ENCODE peak calls at places on chromosomes 11 and 22, in five cellular contexts. O is GM12878, D is ovary, I is transverse colon, Q is sigmoid colon. W is an unnamed sample.

GRCh38 chr11:10302744-10303557 is 1.9 kb upstream of the ADM start:
- DNase-seq in Q (peak), D (peak), I (peak), O (no peak), W (peak)

GRCh38 chr11:60950024-60950423 is 2.0 kb downstream of the SLC15A3 start:
- DNase-seq in O (no peak), D (peak), Q (peak), I (no peak), W (no peak)

GRCh38 chr11:117072517-117073218 is 25.6 kb downstream of the SIK3 start:
- DNase-seq in O (peak), I (no peak), D (no peak), Q (no peak), W (no peak)

GRCh38 chr11:61477734-61478148 is 30.8 kb upstream of the LRRC10B start:
- DNase-seq in I (peak), D (peak), Q (peak), O (no peak), W (peak)

GRCh38 chr11:77191823-77192495 is 63.9 kb downstream of the MYO7A start:
- DNase-seq in O (no peak), Q (no peak), D (peak), I (peak), W (no peak)

GRCh38 chr22:29313126-29314071 is 2.1 kb downstream of the RASL10A start:
- DNase-seq in O (no peak), I (peak), D (no peak), Q (peak), W (no peak)

GRCh38 chr11:66157182-66157864 is 87.3 kb downstream of the PACS1 start:
- DNase-seq in Q (no peak), O (no peak), D (no peak), I (no peak), W (no peak)

GRCh38 chr11:17673951-17674350 is 45.4 kb upstream of the MYOD1 start:
- DNase-seq in I (no peak), Q (no peak), D (no peak), O (no peak), W (no peak)

GRCh38 chr11:35845860-35846259 is 98.0 kb upstream of the LDLRAD3 start:
- DNase-seq in O (no peak), D (no peak), I (no peak), Q (no peak), W (no peak)

GRCh38 chr11:106961518-106961917 is 56.8 kb downstream of the GUCY1A2 start:
- DNase-seq in I (no peak), O (no peak), Q (no peak), D (no peak), W (no peak)

GRCh38 chr11:3786781-3787428 is 10.4 kb downstream of the NUP98 start:
- DNase-seq in D (no peak), I (no peak), Q (no peak), O (no peak), W (no peak)

GRCh38 chr11:4187055-4187988 is 92.7 kb downstream of the RRM1 start:
- DNase-seq in D (peak), I (peak), O (no peak), Q (peak), W (peak)

GRCh38 chr22:24512043-24512442 is 16.9 kb downstream of the UPB1 start:
- DNase-seq in D (no peak), I (no peak), O (no peak), Q (no peak), W (no peak)

GRCh38 chr11:32006799-32007388 is 84.0 kb upstream of the RCN1 start:
- DNase-seq in I (no peak), D (no peak), Q (no peak), O (peak), W (no peak)

GRCh38 chr11:74559110-74559933 is 33.1 kb upstream of the POLD3 start:
- DNase-seq in O (no peak), I (no peak), Q (no peak), D (no peak), W (no peak)

GRCh38 chr11:29324328-29324727 is 692.5 kb downstream of the KCNA4 start:
- DNase-seq in Q (no peak), I (no peak), D (no peak), O (no peak), W (no peak)

DNA sequence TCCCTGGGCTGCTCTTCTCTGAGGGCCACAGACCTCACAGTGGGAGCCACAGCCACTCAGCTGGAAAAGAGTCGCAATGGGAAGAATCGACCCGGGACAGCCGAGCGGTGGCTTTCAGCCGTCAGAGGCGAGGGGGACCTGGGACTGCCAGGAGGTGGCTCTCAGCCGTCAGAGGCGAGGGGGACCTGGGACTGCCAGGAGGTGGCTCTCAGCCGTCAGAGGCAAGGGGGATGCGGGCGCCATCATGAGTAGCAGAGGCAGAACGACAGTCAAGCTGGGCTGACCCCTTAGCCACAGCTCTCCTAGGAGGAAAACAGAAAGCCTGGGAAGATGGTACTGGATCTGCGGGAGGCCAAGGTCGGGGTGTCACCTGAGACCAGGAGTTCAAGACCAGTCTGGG is 14.9 kb upstream of the MUC2 start:
- DNase-seq in I (no peak), Q (no peak), D (peak), O (no peak), W (no peak)
- H3K27ac ChIP-seq in I (peak), Q (no peak), D (no peak), O (no peak), W (no peak)

GRCh38 chr11:692824-693414 is 2.1 kb downstream of the DEAF1 start:
- DNase-seq in O (peak), D (no peak), I (no peak), Q (no peak), W (no peak)

GRCh38 chr11:694563-695331 is at the start of gene DEAF1:
- DNase-seq in I (peak), O (peak), D (peak), Q (peak), W (peak)

GRCh38 chr11:691710-692590 is 3.1 kb downstream of the DEAF1 start:
- DNase-seq in Q (no peak), O (no peak), D (no peak), I (no peak), W (no peak)

GRCh38 chr11:693887-694562 is 997 bp downstream of the DEAF1 start:
- DNase-seq in Q (peak), D (no peak), I (peak), O (no peak), W (no peak)

DNA sequence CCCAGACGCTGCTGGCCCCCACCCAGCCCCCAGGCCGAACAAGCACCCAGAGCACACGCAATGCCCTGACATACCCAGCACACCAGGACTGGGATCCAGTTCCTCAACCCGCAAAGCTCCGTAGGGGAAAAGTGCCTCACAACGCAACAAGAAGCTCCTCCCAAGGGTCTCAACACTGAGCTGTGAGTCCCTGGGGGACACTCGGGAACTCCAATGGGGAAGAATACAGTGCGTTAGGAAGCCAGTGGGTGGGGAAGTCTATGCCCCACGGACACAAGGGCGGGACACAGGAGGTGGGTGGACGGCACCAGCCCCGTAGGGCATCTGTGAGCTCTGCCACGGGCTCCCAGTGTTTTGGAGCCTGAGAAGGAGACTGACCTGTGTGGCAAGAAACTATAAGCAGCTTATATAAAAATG is 1.6 kb downstream of the DEAF1 start:
- DNase-seq in O (no peak), Q (no peak), D (no peak), I (no peak), W (no peak)
- TF ChIP-seq EP300 in O (no peak), Q (no peak), D (no peak), I (no peak), W (no peak)

GRCh38 chr11:111376453-111376871 is 2.6 kb downstream of the POU2AF1 start:
- DNase-seq in Q (no peak), O (no peak), D (no peak), I (no peak), W (no peak)
- H3K4me3 ChIP-seq in Q (no peak), O (peak), D (no peak), I (no peak), W (no peak)

DNA sequence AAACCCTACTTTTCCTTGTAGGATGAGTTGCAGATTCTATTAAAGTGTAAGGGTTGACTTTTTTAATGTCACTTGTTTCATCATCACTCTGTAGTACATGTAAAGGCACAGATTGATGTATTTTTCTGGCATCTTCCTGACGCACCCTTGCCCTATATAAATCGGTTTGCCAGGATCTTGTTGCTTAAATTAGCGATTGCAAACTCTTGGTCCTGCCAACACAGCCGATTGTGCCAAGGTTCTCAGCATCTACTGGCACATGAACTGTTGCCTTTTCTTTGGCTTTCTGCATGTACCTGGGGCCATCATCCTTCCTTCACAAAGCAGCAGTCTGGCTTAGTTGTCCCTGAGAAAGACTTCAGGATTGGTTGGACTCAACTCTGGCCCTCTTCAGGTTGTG is 7.5 kb upstream of the LIN7C start:
- DNase-seq in Q (no peak), I (no peak), D (no peak), O (no peak), W (no peak)
- H3K27ac ChIP-seq in Q (no peak), I (no peak), D (no peak), O (no peak), W (no peak)

GRCh38 chr11:92296138-92296515 is 71.5 kb downstream of the FAT3 start:
- DNase-seq in I (no peak), O (no peak), Q (no peak), D (no peak), W (no peak)
- TF ChIP-seq EP300 in I (no peak), O (no peak), Q (no peak), D (no peak), W (no peak)

GRCh38 chr11:119016216-119017009 is 1.7 kb downstream of the RPS25 start:
- DNase-seq in O (no peak), Q (no peak), D (no peak), I (no peak), W (no peak)

GRCh38 chr11:119018074-119018938 is at the start of the genes RPS25 and TRAPPC4:
- DNase-seq in I (peak), O (peak), Q (peak), D (peak), W (peak)

GRCh38 chr11:119024430-119025098 is 6.0 kb downstream of the TRAPPC4 start:
- DNase-seq in I (no peak), O (no peak), Q (peak), D (no peak), W (no peak)

GRCh38 chr11:119023741-119024140 is 5.2 kb downstream of the TRAPPC4 start:
- DNase-seq in D (no peak), I (no peak), O (no peak), Q (no peak), W (no peak)

GRCh38 chr11:119019996-119020395 is 1.4 kb downstream of the TRAPPC4 start:
- DNase-seq in O (no peak), Q (peak), I (no peak), D (no peak), W (no peak)
- H3K4me3 ChIP-seq in O (peak), Q (peak), I (no peak), D (peak), W (peak)

GRCh38 chr11:45919276-45919675 is 1.6 kb upstream of the PEX16 start:
- DNase-seq in D (no peak), I (no peak), Q (peak), O (no peak), W (no peak)

GRCh38 chr11:45922425-45923082 is at the start of gene LARGE2:
- DNase-seq in I (peak), D (peak), O (no peak), Q (no peak), W (no peak)

GRCh38 chr11:45919806-45920530 is 2.3 kb upstream of the PEX16 start:
- DNase-seq in Q (peak), D (no peak), O (no peak), I (no peak), W (no peak)

GRCh38 chr11:45921561-45922424 is 663 bp upstream of the LARGE2 start:
- DNase-seq in I (peak), O (no peak), D (peak), Q (peak), W (no peak)

GRCh38 chr11:45920531-45921477 is 1.7 kb upstream of the LARGE2 start:
- DNase-seq in O (no peak), I (no peak), Q (peak), D (no peak), W (no peak)
- H3K27ac ChIP-seq in O (no peak), I (no peak), Q (no peak), D (no peak), W (no peak)

GRCh38 chr11:47257518-47258316 is at the start of gene NR1H3:
- DNase-seq in I (peak), D (peak), O (no peak), Q (peak), W (peak)

GRCh38 chr11:47258317-47258902 is 614 bp downstream of the NR1H3 start:
- DNase-seq in O (no peak), D (peak), I (no peak), Q (no peak), W (no peak)

GRCh38 chr11:47259178-47259977 is 1.6 kb downstream of the NR1H3 start:
- DNase-seq in Q (no peak), O (no peak), I (peak), D (no peak), W (no peak)

GRCh38 chr11:47261291-47261800 is 3.5 kb downstream of the NR1H3 start:
- DNase-seq in I (no peak), Q (no peak), D (no peak), O (no peak), W (no peak)

GRCh38 chr11:47260366-47260765 is 2.6 kb downstream of the NR1H3 start:
- DNase-seq in D (no peak), Q (no peak), I (no peak), O (no peak), W (no peak)
- TF ChIP-seq EP300 in D (no peak), Q (no peak), I (no peak), O (no peak), W (no peak)

W was measured in tibial nerve.